ENCODE peak calls at places on chromosomes 13 and 19, in five cellular contexts. J is cardiac septum; E is memory B cell; O is stimulated activated CD4-positive, alpha-beta T cell treated with anti-CD3 and anti-CD28 coated beads, Interleukin-1b, Interleukin-23, amount 100 ng/mL, for 1 hour; B is stimulated activated CD8-positive, alpha-beta memory T cell treated with anti-CD3 and anti-CD28 coated beads, Interleukin-15, amount 100 ng/mL, for 1 hour. Q is an unnamed sample.

GRCh38 chr13:87622921-87623320 is 48.2 kb upstream of the SLITRK5 start:
- DNase-seq in J (no peak), E (no peak), O (no peak), B (no peak), Q (no peak)

GRCh38 chr19:12574036-12574435 is 22.8 kb upstream of the ZNF564 start:
- DNase-seq in J (no peak), E (peak; percentile 61), O (no peak), B (no peak), Q (no peak)

GRCh38 chr13:28347456-28348371 is 147.2 kb downstream of the FLT1 start:
- DNase-seq in J (no peak), E (no peak), O (no peak), B (no peak), Q (no peak)

GRCh38 chr13:49444517-49445395 is 682 bp downstream of the SETDB2 start:
- DNase-seq in J (no peak), E (peak; percentile 64), O (no peak), B (no peak), Q (no peak)

GRCh38 chr19:9566729-9567128 is 17.6 kb downstream of the ZNF121 start:
- DNase-seq in J (no peak), E (no peak), O (no peak), B (no peak), Q (no peak)

GRCh38 chr13:87498681-87499080 is 172.5 kb upstream of the SLITRK5 start:
- DNase-seq in J (no peak), E (no peak), O (no peak), B (no peak), Q (no peak)

GRCh38 chr13:75628811-75629210 is 7.3 kb upstream of the LMO7 start:
- DNase-seq in J (no peak), E (no peak), O (no peak), B (no peak), Q (no peak)

GRCh38 chr19:36420961-36421748 is 2.7 kb upstream of the ZFP82 start:
- DNase-seq in J (no peak), E (no peak), O (no peak), B (no peak), Q (no peak)

GRCh38 chr19:8397746-8398721 is 7.9 kb downstream of the RAB11B start:
- DNase-seq in J (no peak), E (no peak), O (no peak), B (no peak), Q (no peak)

GRCh38 chr13:98613591-98613990 is 36.7 kb upstream of the STK24 start:
- DNase-seq in J (no peak), E (no peak), O (no peak), B (no peak), Q (no peak)

GRCh38 chr13:86051134-86052103 is 252.2 kb upstream of the SLITRK6 start:
- DNase-seq in J (no peak), E (no peak), O (no peak), B (no peak), Q (no peak)

GRCh38 chr13:36157475-36157874 is 26.3 kb upstream of the DCLK1 start:
- DNase-seq in J (no peak), E (no peak), O (no peak), B (no peak), Q (no peak)

GRCh38 chr13:61410669-61411297 is 4.9 kb downstream of the PCDH20 start:
- DNase-seq in J (no peak), E (no peak), O (no peak), B (no peak), Q (peak; percentile 0)

GRCh38 chr19:49832556-49832955 is 14.5 kb downstream of the MED25 start:
- DNase-seq in J (no peak), E (no peak), O (no peak), B (no peak), Q (no peak)

GRCh38 chr13:57552441-57552840 is 79.1 kb upstream of the PCDH17 start:
- DNase-seq in J (no peak), E (no peak), O (no peak), B (no peak), Q (no peak)

GRCh38 chr13:40336228-40337221 is 329.9 kb downstream of the FOXO1 start:
- DNase-seq in J (no peak), E (no peak), O (no peak), B (no peak), Q (no peak)

GRCh38 chr19:494171-495046 is 1.9 kb upstream of the MADCAM1 start:
- DNase-seq in J (no peak), E (no peak), O (no peak), B (no peak), Q (no peak)

GRCh38 chr19:5903054-5903501 is 512 bp downstream of the NDUFA11 start:
- DNase-seq in J (no peak), E (no peak), O (no peak), B (no peak), Q (no peak)

GRCh38 chr19:6071103-6071485 is 39.2 kb downstream of the RFX2 start:
- DNase-seq in J (no peak), E (no peak), O (no peak), B (no peak), Q (no peak)

GRCh38 chr13:33372251-33372919 is 86.8 kb upstream of the STARD13 start:
- DNase-seq in J (no peak), E (no peak), O (no peak), B (no peak), Q (no peak)

GRCh38 chr19:44891016-44891882 is at the start of gene TOMM40:
- DNase-seq in J (no peak), E (no peak), O (peak; percentile 99), B (peak; percentile 99), Q (peak; percentile 100)

GRCh38 chr19:10780368-10780767 is 55.6 kb downstream of the TMED1 start:
- DNase-seq in J (peak; percentile 88), E (no peak), O (no peak), B (no peak), Q (no peak)

GRCh38 chr19:2424686-2425621 is 2.4 kb downstream of the TIMM13 start:
- DNase-seq in J (no peak), E (no peak), O (no peak), B (no peak), Q (no peak)

GRCh38 chr19:28482221-28482620 is 730.7 kb downstream of the UQCRFS1 start:
- DNase-seq in J (no peak), E (no peak), O (no peak), B (no peak), Q (no peak)

GRCh38 chr13:30366083-30366482 is 56.2 kb upstream of the UBE2L5 start:
- DNase-seq in J (no peak), E (no peak), O (no peak), B (no peak), Q (no peak)

GRCh38 chr13:71758823-71759222 is 108.2 kb downstream of the DACH1 start:
- DNase-seq in J (no peak), E (no peak), O (no peak), B (no peak), Q (no peak)

GRCh38 chr19:14505488-14506239 is 9.7 kb upstream of the GIPC1 start:
- DNase-seq in J (no peak), E (peak; percentile 55), O (no peak), B (peak; percentile 43), Q (no peak)

GRCh38 chr19:29524912-29525870 is 603 bp upstream of the VSTM2B start:
- DNase-seq in J (no peak), E (no peak), O (no peak), B (no peak), Q (no peak)

Q was measured in NCI-H1048.